ENCODE peak calls at places on chromosomes 2 and 18, in seven cellular contexts. E is IMR-90; C is sciatic nerve; J is colonic mucosa; I is stimulated activated naive CD8-positive, alpha-beta T cell treated with anti-CD3 and anti-CD28 coated beads, Interleukin-15, Interleukin-2, amounts not matched to agents 100 U/mL and 50 U/mL, for 24 hours; V is HFF-Myc; M is NCI-H2081. G is an unnamed sample.
A peak's percentile ranks its signal among the peaks of the same experiment; 100 is the strongest.

GRCh38 chr2:239519081-239519920 is 118.5 kb upstream of the HDAC4 start:
- DNase-seq in V (no peak), I (no peak), M (no peak), C (no peak), J (no peak), E (no peak), G (no peak)

GRCh38 chr2:14634885-14635871 is 2.7 kb downstream of the LRATD1 start:
- DNase-seq in C (peak; percentile 78), I (peak; percentile 2), V (no peak), E (peak; percentile 16), J (peak; percentile 89), M (peak; percentile 90), G (peak; percentile 76)

GRCh38 chr2:101205521-101205998 is 47.1 kb upstream of the CNOT11 start:
- DNase-seq in I (peak; percentile 42), M (peak; percentile 71), V (peak; percentile 72), C (peak; percentile 71), E (peak; percentile 80), J (peak; percentile 52), G (peak; percentile 61)

GRCh38 chr2:128196026-128196822 is 105.2 kb downstream of the UGGT1 start:
- DNase-seq in M (peak; percentile 78), E (peak; percentile 81), C (no peak), J (peak; percentile 54), V (no peak), I (no peak), G (peak; percentile 43)

GRCh38 chr2:240322231-240322955 is 113.1 kb upstream of the GPC1 start:
- DNase-seq in I (no peak), M (no peak), V (no peak), E (peak; percentile 55), C (no peak), J (no peak), G (no peak)

GRCh38 chr2:202064206-202064880 is 8.7 kb upstream of the KIAA2012 start:
- DNase-seq in M (no peak), V (peak; percentile 82), J (no peak), I (no peak), C (no peak), E (peak; percentile 94), G (no peak)

GRCh38 chr2:16773080-16773713 is 107.6 kb upstream of the CYRIA start:
- DNase-seq in M (peak; percentile 73), E (peak; percentile 42), J (no peak), V (no peak), I (peak; percentile 9), C (no peak), G (peak; percentile 38)

GRCh38 chr18:75681538-75682115 is 254.1 kb upstream of the SMIM21 start:
- DNase-seq in I (no peak), E (no peak), M (no peak), J (no peak), V (no peak), C (no peak), G (no peak)

GRCh38 chr18:41370740-41371623 is 584.1 kb upstream of the PIK3C3 start:
- DNase-seq in I (no peak), C (no peak), M (peak; percentile 34), E (no peak), V (no peak), J (no peak), G (no peak)

GRCh38 chr2:199911877-199912161 is 726 bp downstream of the C2orf69 start:
- DNase-seq in J (no peak), C (peak; percentile 66), I (no peak), E (no peak), M (no peak), V (no peak), G (no peak)

GRCh38 chr18:59950215-59950944 is 50.6 kb downstream of the PMAIP1 start:
- DNase-seq in I (no peak), V (no peak), J (no peak), C (no peak), E (peak; percentile 55), M (no peak), G (no peak)

GRCh38 chr2:42249284-42249683 is 80.1 kb downstream of the EML4 start:
- DNase-seq in C (no peak), I (no peak), M (no peak), E (no peak), V (no peak), J (no peak), G (no peak)

GRCh38 chr18:60649816-60650215 is 277.2 kb upstream of the MC4R start:
- DNase-seq in C (no peak), M (peak; percentile 87), J (no peak), E (no peak), V (no peak), I (no peak), G (no peak)

GRCh38 chr2:150041721-150042450 is 445.6 kb downstream of the RND3 start:
- DNase-seq in M (no peak), V (no peak), J (no peak), E (peak; percentile 86), C (no peak), I (no peak), G (no peak)

GRCh38 chr2:99615247-99615771 is 125.5 kb upstream of the REV1 start:
- DNase-seq in J (no peak), C (no peak), V (no peak), E (no peak), M (peak; percentile 26), I (no peak), G (no peak)

GRCh38 chr2:236216711-236217110 is 47.5 kb downstream of the ASB18 start:
- DNase-seq in C (no peak), V (no peak), I (no peak), M (no peak), J (peak; percentile 8), E (no peak), G (no peak)

GRCh38 chr2:11701831-11702301 is 31.9 kb upstream of the NTSR2 start:
- DNase-seq in M (no peak), E (peak; percentile 66), C (no peak), I (peak; percentile 21), V (no peak), J (peak; percentile 33), G (no peak)

GRCh38 chr2:190948671-190949070 is 65.3 kb downstream of the STAT1 start:
- DNase-seq in E (peak; percentile 49), V (no peak), M (no peak), J (no peak), I (peak; percentile 33), C (no peak), G (no peak)

GRCh38 chr2:61220768-61221167 is 58.8 kb downstream of the C2orf74 start:
- DNase-seq in C (no peak), I (no peak), M (no peak), J (no peak), E (peak; percentile 50), V (no peak), G (no peak)

GRCh38 chr2:191571163-191571769 is 106.7 kb upstream of the NABP1 start:
- DNase-seq in J (no peak), V (peak; percentile 62), C (no peak), M (no peak), E (peak; percentile 75), I (no peak), G (no peak)